ENCODE peak calls at places on chromosomes 13 and 19, in eight cellular contexts. X is body of pancreas, E is lower leg skin, T is bronchial epithelial cell, K is psoas muscle, I is GM13976, W is heart left ventricle, A is astrocyte of the cerebellum. M is an unnamed sample.

GRCh38 chr19:35869327-35870123 is 1.2 kb downstream of the APLP1 start:
- DNase-seq in K (peak), E (peak), I (peak), A (peak), X (peak), T (peak), W (peak), M (no peak)

GRCh38 chr19:16702123-16702522 is 17.5 kb upstream of the NWD1 start:
- DNase-seq in K (peak), X (peak), A (no peak), T (peak), E (peak), W (no peak), I (no peak), M (peak)

GRCh38 chr19:29571181-29571580 is 34.9 kb upstream of the POP4 start:
- DNase-seq in I (no peak), X (no peak), K (no peak), E (no peak), W (no peak), T (no peak), A (no peak), M (no peak)

GRCh38 chr19:29515233-29515619 is 10.6 kb upstream of the VSTM2B start:
- DNase-seq in E (no peak), W (peak), T (no peak), K (no peak), X (no peak), A (no peak), I (no peak), M (no peak)

GRCh38 chr19:31430381-31430780 is 81.1 kb upstream of the TSHZ3 start:
- DNase-seq in A (no peak), X (no peak), W (no peak), T (no peak), K (no peak), E (no peak), I (no peak), M (no peak)

GRCh38 chr19:21202865-21203494 is 61.1 kb downstream of the ZNF431 start:
- DNase-seq in X (peak), I (peak), K (no peak), A (no peak), E (no peak), T (peak), W (no peak), M (peak)

GRCh38 chr19:43596842-43597461 is 557 bp downstream of the ZNF576 start:
- DNase-seq in I (no peak), T (no peak), A (no peak), X (no peak), E (no peak), W (no peak), K (no peak), M (no peak)

GRCh38 chr19:51637362-51637978 is 7.3 kb upstream of the SIGLEC5 start:
- DNase-seq in T (peak), K (no peak), I (no peak), A (no peak), X (no peak), E (no peak), W (no peak), M (no peak)

GRCh38 chr19:51610576-51610975 is 19.6 kb downstream of the SIGLEC5 start:
- DNase-seq in I (no peak), T (no peak), A (no peak), K (no peak), W (no peak), E (no peak), X (no peak), M (no peak)

GRCh38 chr19:36150586-36150985 is 1.7 kb downstream of the COX7A1 start:
- DNase-seq in A (no peak), K (peak), X (no peak), E (no peak), W (peak), I (no peak), T (no peak), M (no peak)

GRCh38 chr19:50944795-50945194 is 8.0 kb downstream of the KLK5 start:
- DNase-seq in W (no peak), I (no peak), X (no peak), E (no peak), A (no peak), K (no peak), T (no peak), M (no peak)

GRCh38 chr19:7637374-7638256 is 705 bp downstream of the STXBP2 start:
- DNase-seq in X (peak), E (no peak), T (no peak), W (peak), I (no peak), K (peak), A (no peak), M (no peak)

GRCh38 chr13:34469212-34469983 is 472.7 kb upstream of the NBEA start:
- DNase-seq in A (peak), I (no peak), K (no peak), E (no peak), X (peak), W (no peak), T (peak), M (no peak)

GRCh38 chr13:93751117-93751516 is 524.5 kb downstream of the GPC6 start:
- DNase-seq in T (no peak), I (no peak), W (no peak), K (no peak), A (no peak), X (no peak), E (no peak), M (no peak)

GRCh38 chr19:55304279-55304978 is 20.6 kb downstream of the BRSK1 start:
- DNase-seq in W (no peak), K (peak), A (no peak), X (peak), E (no peak), T (peak), I (peak), M (no peak)

GRCh38 chr13:19888799-19889198 is 25.4 kb upstream of the ZMYM5 start:
- DNase-seq in I (no peak), T (peak), E (no peak), X (no peak), W (no peak), K (no peak), A (no peak), M (no peak)

GRCh38 chr13:34730966-34731365 is 211.1 kb upstream of the NBEA start:
- DNase-seq in A (no peak), T (peak), K (no peak), X (no peak), E (no peak), I (no peak), W (no peak), M (no peak)

GRCh38 chr19:19750131-19750841 is 17.4 kb upstream of the ZNF14 start:
- DNase-seq in E (no peak), X (no peak), A (no peak), K (no peak), W (no peak), I (peak), T (no peak), M (no peak)

GRCh38 chr13:78317030-78317429 is 286.3 kb downstream of the POU4F1 start:
- DNase-seq in I (no peak), W (no peak), X (no peak), T (no peak), E (no peak), K (no peak), A (no peak), M (no peak)

GRCh38 chr13:44373601-44374347 is at the start of gene SERP2:
- DNase-seq in X (peak), I (no peak), A (no peak), E (no peak), K (peak), T (no peak), W (peak), M (no peak)

GRCh38 chr13:102117175-102117830 is 284.5 kb downstream of the FGF14 start:
- DNase-seq in I (no peak), X (no peak), A (no peak), E (peak), W (no peak), T (peak), K (no peak), M (no peak)

GRCh38 chr19:2462635-2463421 is 6.1 kb upstream of the LMNB2 start:
- DNase-seq in K (peak), T (peak), E (peak), I (no peak), A (peak), W (peak), X (peak), M (peak)

GRCh38 chr19:49746206-49746958 is 16.7 kb downstream of the TSKS start:
- DNase-seq in X (peak), W (peak), E (no peak), A (no peak), I (no peak), K (peak), T (no peak), M (no peak)

GRCh38 chr13:107563099-107563925 is 652.0 kb downstream of the LIG4 start:
- DNase-seq in K (no peak), E (no peak), T (no peak), W (no peak), X (no peak), A (peak), I (no peak), M (no peak)

GRCh38 chr19:58372311-58373133 is 8.3 kb downstream of the ZNF837 start:
- DNase-seq in X (no peak), E (no peak), A (no peak), W (no peak), I (no peak), K (no peak), T (no peak), M (no peak)

GRCh38 chr19:58366576-58367430 is 4.3 kb upstream of the ZNF497 start:
- DNase-seq in W (no peak), A (no peak), I (no peak), T (no peak), K (no peak), X (no peak), E (no peak), M (no peak)

GRCh38 chr19:58367698-58368454 is 5.3 kb upstream of the ZNF497 start:
- DNase-seq in T (no peak), K (peak), W (no peak), E (no peak), I (no peak), A (no peak), X (no peak), M (no peak)

GRCh38 chr19:58364127-58364526 is 1.6 kb upstream of the ZNF497 start:
- DNase-seq in E (no peak), X (no peak), T (no peak), A (no peak), W (no peak), I (no peak), K (peak), M (no peak)

GRCh38 chr19:58368561-58369360 is 6.2 kb upstream of the ZNF497 start:
- DNase-seq in I (no peak), W (no peak), K (peak), A (no peak), E (no peak), T (no peak), X (no peak), M (no peak)
- TF ChIP-seq CTCF in I (no peak), W (no peak), K (no peak), A (no peak), E (no peak), T (no peak), X (no peak), M (no peak)

GRCh38 chr19:5987077-5987818 is 9.3 kb upstream of the RANBP3 start:
- DNase-seq in K (peak), E (peak), I (peak), X (peak), W (no peak), A (peak), T (peak), M (peak)
- TF ChIP-seq CTCF in K (peak), E (no peak), I (peak), X (peak), W (peak), A (peak), T (peak), M (peak)

GRCh38 chr13:60617863-60618733 is 221.1 kb downstream of the TDRD3 start:
- DNase-seq in T (peak), I (no peak), X (no peak), E (no peak), A (peak), W (no peak), K (no peak), M (peak)
- TF ChIP-seq CTCF in T (peak), I (no peak), X (peak), E (no peak), A (peak), W (no peak), K (no peak), M (peak)

GRCh38 chr13:64441740-64442139 is 2788.4 kb downstream of the PCDH9 start:
- DNase-seq in W (no peak), A (no peak), T (no peak), I (no peak), E (no peak), X (no peak), K (no peak), M (no peak)

DNA sequence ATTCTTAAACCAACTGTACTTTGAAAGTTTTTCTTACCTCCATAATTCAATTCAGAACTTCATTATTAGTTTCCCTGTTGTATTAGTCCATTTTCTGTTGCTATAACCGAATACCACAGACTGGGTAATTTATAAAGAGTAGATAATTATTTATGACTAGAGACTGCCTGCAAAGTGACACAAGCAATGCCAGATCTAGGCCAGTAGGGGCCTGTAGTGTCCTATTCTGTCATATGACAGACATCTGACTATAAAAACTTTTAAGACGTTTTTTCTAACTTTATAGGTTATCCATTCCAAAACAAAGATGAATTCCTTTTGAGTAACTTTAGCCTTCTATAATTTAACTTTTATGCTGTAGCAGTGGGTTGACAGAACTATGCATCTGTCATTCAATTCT is 2783.8 kb downstream of the PCDH9 start:
- DNase-seq in W (no peak), A (no peak), X (no peak), E (no peak), K (no peak), I (no peak), T (no peak), M (no peak)
- TF ChIP-seq CTCF in W (no peak), A (peak), X (no peak), E (no peak), K (no peak), I (no peak), T (peak), M (peak)

GRCh38 chr13:87058786-87059329 is 612.3 kb upstream of the SLITRK5 start:
- DNase-seq in T (no peak), W (no peak), E (no peak), X (no peak), A (no peak), I (no peak), K (no peak), M (no peak)
- TF ChIP-seq CTCF in T (no peak), W (no peak), E (no peak), X (no peak), A (no peak), I (no peak), K (no peak), M (no peak)

GRCh38 chr13:42883771-42884170 is 102.4 kb downstream of the FAM216B start:
- DNase-seq in I (no peak), X (peak), A (no peak), T (peak), E (no peak), W (no peak), K (peak), M (peak)
- TF ChIP-seq CTCF in I (no peak), X (peak), A (peak), T (no peak), E (no peak), W (no peak), K (peak), M (peak)

GRCh38 chr13:63048648-63049047 is 1633.0 kb upstream of the PCDH20 start:
- DNase-seq in I (no peak), E (no peak), T (no peak), A (no peak), W (no peak), K (no peak), X (no peak), M (no peak)
- TF ChIP-seq CTCF in I (no peak), E (no peak), T (no peak), A (no peak), W (no peak), K (no peak), X (no peak), M (peak)

DNA sequence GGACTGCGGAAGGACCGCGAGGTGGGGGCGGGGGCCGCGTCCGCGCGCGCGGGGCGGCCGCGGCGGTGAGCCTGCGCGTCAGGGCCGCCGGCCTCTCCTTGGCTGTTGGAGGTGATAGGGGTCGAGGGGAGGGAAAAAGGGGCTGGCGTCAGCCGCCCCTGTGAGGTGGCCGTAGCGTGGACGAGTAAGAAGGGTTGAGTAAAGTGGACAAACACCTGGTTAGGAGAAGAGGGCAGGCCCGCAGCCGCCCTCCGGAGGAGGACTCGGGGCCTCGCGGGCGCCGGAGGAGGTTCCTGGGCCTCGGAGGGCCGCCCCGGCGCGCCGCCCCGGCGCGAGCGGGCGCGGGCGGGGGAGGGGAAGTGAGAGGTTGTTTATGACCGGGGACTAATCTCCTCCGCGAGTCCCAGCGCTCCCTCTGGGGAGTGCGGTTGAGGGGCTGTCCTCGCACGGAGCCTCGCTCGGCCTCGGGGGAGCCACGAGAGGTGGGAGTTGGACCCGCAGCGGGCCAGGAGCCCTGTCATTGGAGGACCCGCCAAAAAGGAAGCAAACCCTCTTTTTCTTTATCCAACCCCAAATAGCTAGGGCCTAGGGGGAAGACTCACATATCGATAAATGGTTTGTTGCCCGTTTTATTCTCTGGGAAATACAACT is 597 bp upstream of the INTS6 start:
- DNase-seq in K (peak), T (no peak), W (peak), A (no peak), I (peak), X (no peak), E (peak), M (no peak)
- TF ChIP-seq CTCF in K (no peak), T (no peak), W (no peak), A (no peak), I (no peak), X (no peak), E (no peak), M (no peak)